ENCODE peak calls at places on chromosome 10, in nine cellular contexts. One of them, this sample, is unnamed.

GRCh38 chr10:90112681-90113080 is 411.3 kb downstream of the KIF20B start:
- DNase-seq in HCT116: no peak
- DNase-seq in heart right ventricle: no peak
- DNase-seq in EH: no peak
- DNase-seq in cardiac muscle cell: no peak
- DNase-seq in OCI-M1: no peak
- DNase-seq in stimulated activated CD4-positive, alpha-beta T cell treated with anti-CD3 and anti-CD28 coated beads, Interleukin-1b, Interleukin-23, amount 100 ng/mL, for 1 hour: no peak
- DNase-seq in RWPE1: no peak
- DNase-seq in T-helper 2 cell: no peak
- DNase-seq in this sample: no peak

GRCh38 chr10:126569513-126570447 is 100.7 kb downstream of the C10orf90 start:
- DNase-seq in T-helper 2 cell: no peak
- DNase-seq in heart right ventricle: no peak
- DNase-seq in HCT116: no peak
- DNase-seq in cardiac muscle cell: no peak
- DNase-seq in EH: peak
- DNase-seq in RWPE1: peak
- DNase-seq in OCI-M1: no peak
- DNase-seq in stimulated activated CD4-positive, alpha-beta T cell treated with anti-CD3 and anti-CD28 coated beads, Interleukin-1b, Interleukin-23, amount 100 ng/mL, for 1 hour: no peak
- DNase-seq in this sample: no peak

GRCh38 chr10:73439605-73440298 is 6.4 kb upstream of the MSS51 start:
- DNase-seq in RWPE1: peak
- DNase-seq in stimulated activated CD4-positive, alpha-beta T cell treated with anti-CD3 and anti-CD28 coated beads, Interleukin-1b, Interleukin-23, amount 100 ng/mL, for 1 hour: no peak
- DNase-seq in EH: peak
- DNase-seq in T-helper 2 cell: no peak
- DNase-seq in HCT116: no peak
- DNase-seq in cardiac muscle cell: no peak
- DNase-seq in OCI-M1: no peak
- DNase-seq in heart right ventricle: no peak
- DNase-seq in this sample: no peak

GRCh38 chr10:124717911-124718734 is 26.1 kb downstream of the FAM53B start:
- DNase-seq in cardiac muscle cell: no peak
- DNase-seq in EH: no peak
- DNase-seq in HCT116: no peak
- DNase-seq in heart right ventricle: no peak
- DNase-seq in stimulated activated CD4-positive, alpha-beta T cell treated with anti-CD3 and anti-CD28 coated beads, Interleukin-1b, Interleukin-23, amount 100 ng/mL, for 1 hour: peak
- DNase-seq in RWPE1: no peak
- DNase-seq in OCI-M1: peak
- DNase-seq in T-helper 2 cell: peak
- DNase-seq in this sample: peak

GRCh38 chr10:31770307-31770902 is 158.2 kb downstream of the ARHGAP12 start:
- DNase-seq in RWPE1: no peak
- DNase-seq in OCI-M1: peak
- DNase-seq in cardiac muscle cell: peak
- DNase-seq in EH: no peak
- DNase-seq in heart right ventricle: peak
- DNase-seq in T-helper 2 cell: peak
- DNase-seq in stimulated activated CD4-positive, alpha-beta T cell treated with anti-CD3 and anti-CD28 coated beads, Interleukin-1b, Interleukin-23, amount 100 ng/mL, for 1 hour: no peak
- DNase-seq in HCT116: no peak
- DNase-seq in this sample: peak

GRCh38 chr10:37780536-37780935 is 76.9 kb downstream of the ZNF248 start:
- DNase-seq in heart right ventricle: no peak
- DNase-seq in cardiac muscle cell: no peak
- DNase-seq in HCT116: no peak
- DNase-seq in OCI-M1: no peak
- DNase-seq in stimulated activated CD4-positive, alpha-beta T cell treated with anti-CD3 and anti-CD28 coated beads, Interleukin-1b, Interleukin-23, amount 100 ng/mL, for 1 hour: no peak
- DNase-seq in T-helper 2 cell: no peak
- DNase-seq in EH: no peak
- DNase-seq in RWPE1: no peak
- DNase-seq in this sample: no peak

GRCh38 chr10:112695539-112695938 is 248.5 kb downstream of the VTI1A start:
- DNase-seq in cardiac muscle cell: no peak
- DNase-seq in heart right ventricle: no peak
- DNase-seq in T-helper 2 cell: no peak
- DNase-seq in HCT116: no peak
- DNase-seq in OCI-M1: no peak
- DNase-seq in RWPE1: no peak
- DNase-seq in stimulated activated CD4-positive, alpha-beta T cell treated with anti-CD3 and anti-CD28 coated beads, Interleukin-1b, Interleukin-23, amount 100 ng/mL, for 1 hour: no peak
- DNase-seq in EH: no peak
- DNase-seq in this sample: no peak

GRCh38 chr10:69645751-69646687 is 16.0 kb downstream of the FAM241B start:
- DNase-seq in T-helper 2 cell: no peak
- DNase-seq in EH: no peak
- DNase-seq in RWPE1: no peak
- DNase-seq in stimulated activated CD4-positive, alpha-beta T cell treated with anti-CD3 and anti-CD28 coated beads, Interleukin-1b, Interleukin-23, amount 100 ng/mL, for 1 hour: no peak
- DNase-seq in cardiac muscle cell: peak
- DNase-seq in HCT116: no peak
- DNase-seq in heart right ventricle: no peak
- DNase-seq in OCI-M1: no peak
- DNase-seq in this sample: no peak

GRCh38 chr10:101780187-101780817 is 2.9 kb downstream of the NPM3 start:
- DNase-seq in RWPE1: no peak
- DNase-seq in EH: no peak
- DNase-seq in stimulated activated CD4-positive, alpha-beta T cell treated with anti-CD3 and anti-CD28 coated beads, Interleukin-1b, Interleukin-23, amount 100 ng/mL, for 1 hour: no peak
- DNase-seq in HCT116: no peak
- DNase-seq in OCI-M1: no peak
- DNase-seq in cardiac muscle cell: no peak
- DNase-seq in heart right ventricle: no peak
- DNase-seq in T-helper 2 cell: no peak
- DNase-seq in this sample: no peak

GRCh38 chr10:26303366-26303765 is 86.8 kb downstream of the GAD2 start:
- DNase-seq in T-helper 2 cell: no peak
- DNase-seq in stimulated activated CD4-positive, alpha-beta T cell treated with anti-CD3 and anti-CD28 coated beads, Interleukin-1b, Interleukin-23, amount 100 ng/mL, for 1 hour: no peak
- DNase-seq in OCI-M1: no peak
- DNase-seq in HCT116: no peak
- DNase-seq in cardiac muscle cell: no peak
- DNase-seq in heart right ventricle: no peak
- DNase-seq in RWPE1: no peak
- DNase-seq in EH: no peak
- DNase-seq in this sample: no peak

GRCh38 chr10:50653142-50653541 is 29.4 kb upstream of the SGMS1 start:
- DNase-seq in RWPE1: peak
- DNase-seq in heart right ventricle: no peak
- DNase-seq in cardiac muscle cell: peak
- DNase-seq in stimulated activated CD4-positive, alpha-beta T cell treated with anti-CD3 and anti-CD28 coated beads, Interleukin-1b, Interleukin-23, amount 100 ng/mL, for 1 hour: no peak
- DNase-seq in T-helper 2 cell: peak
- DNase-seq in OCI-M1: peak
- DNase-seq in EH: peak
- DNase-seq in HCT116: peak
- DNase-seq in this sample: peak

GRCh38 chr10:15476337-15476736 is 105.2 kb upstream of the FAM171A1 start:
- DNase-seq in RWPE1: no peak
- DNase-seq in HCT116: no peak
- DNase-seq in T-helper 2 cell: no peak
- DNase-seq in EH: no peak
- DNase-seq in stimulated activated CD4-positive, alpha-beta T cell treated with anti-CD3 and anti-CD28 coated beads, Interleukin-1b, Interleukin-23, amount 100 ng/mL, for 1 hour: no peak
- DNase-seq in OCI-M1: no peak
- DNase-seq in cardiac muscle cell: no peak
- DNase-seq in heart right ventricle: no peak
- DNase-seq in this sample: no peak